ENCODE peak calls at places on chromosomes 1 and 21, in seven cellular contexts. P is cardiac muscle cell, Z is adrenal gland, E is breast epithelium, A is thoracic aorta, B is transverse colon, O is stomach. S is an unnamed sample.

GRCh38 chr1:245337829-245338484 is 183.2 kb downstream of the KIF26B start:
- DNase-seq in P (peak; percentile 83), Z (no peak), E (no peak), A (no peak), B (no peak), O (peak; percentile 47), S (no peak)

GRCh38 chr1:87869563-87869962 is 540.9 kb downstream of the LMO4 start:
- DNase-seq in P (no peak), Z (no peak), E (no peak), A (no peak), B (no peak), O (no peak), S (peak; percentile 57)

GRCh38 chr1:160400646-160401486 is 502 bp downstream of the VANGL2 start:
- DNase-seq in P (peak; percentile 60), Z (peak; percentile 43), E (no peak), A (no peak), B (peak; percentile 24), O (no peak), S (no peak)

GRCh38 chr1:14055442-14056225 is 355.6 kb downstream of the PRDM2 start:
- DNase-seq in P (no peak), Z (no peak), E (no peak), A (no peak), B (no peak), O (no peak), S (peak; percentile 65)

GRCh38 chr1:19557609-19558051 is 72.3 kb upstream of the CAPZB start:
- DNase-seq in P (no peak), Z (no peak), E (no peak), A (no peak), B (no peak), O (no peak), S (no peak)

GRCh38 chr21:38903578-38904193 is 98.0 kb downstream of the ETS2 start:
- DNase-seq in P (no peak), Z (no peak), E (peak; percentile 91), A (peak; percentile 32), B (no peak), O (peak; percentile 59), S (peak; percentile 78)

GRCh38 chr1:93448983-93449805 is 1.3 kb downstream of the FNBP1L start:
- DNase-seq in P (peak; percentile 19), Z (no peak), E (peak; percentile 38), A (no peak), B (peak; percentile 70), O (peak; percentile 56), S (peak; percentile 44)

GRCh38 chr21:45056917-45057560 is 17.3 kb upstream of the ADARB1 start:
- DNase-seq in P (no peak), Z (no peak), E (no peak), A (no peak), B (no peak), O (no peak), S (no peak)

GRCh38 chr1:172144445-172145060 is 275.9 kb upstream of the C1orf105 start:
- DNase-seq in P (no peak), Z (peak; percentile 79), E (peak; percentile 39), A (peak; percentile 84), B (peak; percentile 61), O (peak; percentile 39), S (no peak)

GRCh38 chr1:87394462-87394861 is 65.8 kb downstream of the LMO4 start:
- DNase-seq in P (peak; percentile 4), Z (no peak), E (no peak), A (no peak), B (no peak), O (no peak), S (no peak)

GRCh38 chr1:41360074-41361027 is 883 bp upstream of the FOXO6 start:
- DNase-seq in P (no peak), Z (peak; percentile 55), E (no peak), A (no peak), B (no peak), O (no peak), S (no peak)

GRCh38 chr1:157155658-157156057 is 17.5 kb upstream of the ETV3 start:
- DNase-seq in P (no peak), Z (peak; percentile 70), E (no peak), A (no peak), B (no peak), O (no peak), S (no peak)

GRCh38 chr1:150162582-150162861 is 12.8 kb downstream of the PLEKHO1 start:
- DNase-seq in P (no peak), Z (no peak), E (no peak), A (no peak), B (no peak), O (no peak), S (no peak)

GRCh38 chr21:43986544-43987451 is 25.3 kb upstream of the TRAPPC10 start:
- DNase-seq in P (no peak), Z (no peak), E (no peak), A (no peak), B (no peak), O (no peak), S (no peak)

GRCh38 chr1:209586341-209586740 is 2.8 kb downstream of the CAMK1G start:
- DNase-seq in P (no peak), Z (no peak), E (no peak), A (no peak), B (no peak), O (no peak), S (no peak)

GRCh38 chr1:111222308-111223125 is 5.0 kb upstream of the CHI3L2 start:
- DNase-seq in P (peak; percentile 82), Z (peak; percentile 87), E (peak; percentile 69), A (peak; percentile 33), B (peak; percentile 86), O (peak; percentile 86), S (peak; percentile 91)

GRCh38 chr21:40681164-40681859 is 165.6 kb downstream of the DSCAM start:
- DNase-seq in P (no peak), Z (no peak), E (no peak), A (no peak), B (no peak), O (no peak), S (no peak)

GRCh38 chr1:202164271-202165037 is 4.1 kb upstream of the PTPN7 start:
- DNase-seq in P (no peak), Z (no peak), E (no peak), A (no peak), B (peak; percentile 51), O (no peak), S (no peak)

GRCh38 chr1:211912844-211913432 is 82.4 kb upstream of the LPGAT1 start:
- DNase-seq in P (no peak), Z (no peak), E (no peak), A (no peak), B (no peak), O (no peak), S (no peak)

GRCh38 chr21:45979651-45980050 is 1.9 kb upstream of the COL6A1 start:
- DNase-seq in P (no peak), Z (no peak), E (no peak), A (no peak), B (peak; percentile 7), O (no peak), S (no peak)

GRCh38 chr1:93288558-93288957 is 57.1 kb upstream of the DR1 start:
- DNase-seq in P (no peak), Z (no peak), E (no peak), A (no peak), B (no peak), O (no peak), S (no peak)

GRCh38 chr21:15508554-15508953 is 221.2 kb upstream of the USP25 start:
- DNase-seq in P (no peak), Z (no peak), E (no peak), A (no peak), B (no peak), O (no peak), S (no peak)

GRCh38 chr21:15506086-15506485 is 223.7 kb upstream of the USP25 start:
- DNase-seq in P (no peak), Z (no peak), E (no peak), A (no peak), B (no peak), O (no peak), S (no peak)
- TF ChIP-seq CTCF in P (no peak), Z (no peak), E (no peak), A (no peak), B (no peak), O (no peak), S (no peak)

GRCh38 chr1:27861436-27861835 is 10.9 kb upstream of the THEMIS2 start:
- DNase-seq in P (no peak), Z (no peak), E (no peak), A (no peak), B (no peak), O (no peak), S (no peak)

GRCh38 chr1:27862671-27863551 is 9.4 kb upstream of the THEMIS2 start:
- DNase-seq in P (no peak), Z (peak; percentile 87), E (peak; percentile 41), A (no peak), B (peak; percentile 45), O (no peak), S (peak; percentile 87)

GRCh38 chr1:27863552-27863943 is 8.8 kb upstream of the THEMIS2 start:
- DNase-seq in P (no peak), Z (no peak), E (no peak), A (no peak), B (no peak), O (no peak), S (no peak)

GRCh38 chr1:27864264-27864895 is 8.0 kb upstream of the THEMIS2 start:
- DNase-seq in P (no peak), Z (no peak), E (no peak), A (no peak), B (no peak), O (no peak), S (no peak)

DNA sequence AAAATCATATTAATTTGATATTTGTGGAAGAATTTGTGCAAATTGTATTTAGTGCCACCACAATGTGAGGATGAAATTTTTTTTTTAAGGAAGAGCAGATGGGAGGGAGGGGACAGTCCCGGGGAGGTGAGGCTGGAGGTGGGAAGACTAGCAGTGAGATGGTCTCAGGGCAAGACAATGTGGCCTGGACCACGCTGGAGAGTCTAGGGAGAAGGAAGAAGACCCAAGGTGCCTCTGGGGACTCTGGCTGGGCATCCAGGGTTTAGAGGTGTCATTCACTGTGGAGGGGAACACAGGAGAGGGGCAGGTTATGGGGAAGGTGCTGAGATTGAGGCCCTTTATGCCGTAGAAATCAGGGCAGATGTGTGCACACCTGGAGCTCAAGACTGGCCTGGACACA is 10.3 kb upstream of the THEMIS2 start:
- DNase-seq in P (no peak), Z (no peak), E (no peak), A (no peak), B (no peak), O (no peak), S (no peak)
- H3K27ac ChIP-seq in P (no peak overlapping the region), Z (no peak overlapping the region), E (peak overlapping the region; percentile 74), A (no peak overlapping the region), B (peak overlapping the region; percentile 50), O (peak overlapping the region; percentile 81), S (peak overlapping the region; percentile 78)

GRCh38 chr1:63537940-63538339 is 14.6 kb downstream of the EFCAB7 start:
- DNase-seq in P (no peak), Z (no peak), E (no peak), A (no peak), B (no peak), O (no peak), S (peak; percentile 11)
- TF ChIP-seq CTCF in P (peak; percentile 42), Z (no peak), E (peak; percentile 35), A (no peak), B (peak; percentile 46), O (peak; percentile 30), S (peak; percentile 61)

DNA sequence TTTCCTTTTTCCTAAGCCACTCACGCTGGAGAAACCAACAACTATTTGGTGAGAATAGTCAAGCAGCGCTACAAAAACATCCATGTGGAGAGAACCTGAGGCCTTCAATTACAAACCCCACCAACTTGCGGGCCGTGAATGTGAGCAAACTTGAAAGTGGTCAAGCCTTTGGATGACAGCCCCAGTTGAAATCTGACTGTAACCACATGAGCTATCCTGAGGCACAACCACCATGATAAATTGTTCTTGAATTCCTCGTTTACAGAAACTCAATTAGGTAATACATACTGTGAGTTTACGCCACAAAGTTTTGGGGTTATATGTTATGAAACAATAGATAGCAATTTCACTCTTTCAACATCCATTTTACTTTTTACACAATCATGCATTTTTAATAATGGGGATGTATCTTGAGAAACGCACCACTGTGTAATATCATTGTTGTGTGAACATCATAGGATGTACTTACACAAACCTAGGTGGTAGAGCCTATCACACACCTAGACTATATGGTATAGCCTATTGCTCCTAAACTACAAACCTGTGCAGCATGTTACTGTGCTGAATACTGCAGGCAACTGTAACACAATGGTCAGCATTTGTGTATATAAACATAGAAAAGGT is 35.4 kb downstream of the OR2C3 start:
- DNase-seq in P (no peak), Z (no peak), E (no peak), A (no peak), B (no peak), O (no peak), S (no peak)
- H3K27ac ChIP-seq in P (no peak overlapping the region), Z (no peak overlapping the region), E (no peak overlapping the region), A (no peak overlapping the region), B (no peak overlapping the region), O (no peak overlapping the region), S (no peak overlapping the region)

S was measured in RWPE1.